ENCODE peak calls at places on chromosomes 3 and 15, in six cellular contexts. Q, P, N, Y, L and T are unnamed samples.

GRCh38 chr15:43209059-43209824 is 11.6 kb downstream of the EPB42 start:
- DNase-seq in Y (no peak), Q (no peak), N (no peak), L (no peak), P (no peak), T (peak; percentile 69)

GRCh38 chr3:183178833-183179549 is 16.5 kb upstream of the LAMP3 start:
- DNase-seq in P (peak; percentile 81), N (peak; percentile 58), Y (peak; percentile 90), L (peak; percentile 39), Q (no peak), T (no peak)

GRCh38 chr3:194365978-194366490 is 3.5 kb downstream of the LRRC15 start:
- DNase-seq in Y (peak; percentile 41), Q (no peak), L (no peak), P (no peak), N (no peak), T (no peak)

GRCh38 chr15:97747342-97747741 is 213.2 kb upstream of the ARRDC4 start:
- DNase-seq in Q (no peak), N (no peak), Y (no peak), P (no peak), L (no peak), T (no peak)

GRCh38 chr15:73284073-73284472 is 84.7 kb downstream of the HCN4 start:
- DNase-seq in P (peak; percentile 56), Q (no peak), Y (no peak), N (no peak), L (no peak), T (no peak)

GRCh38 chr3:62732183-62732904 is 142.9 kb downstream of the CADPS start:
- DNase-seq in Y (no peak), P (no peak), N (no peak), Q (no peak), L (peak; percentile 26), T (no peak)

GRCh38 chr3:14481646-14482036 is 58.5 kb downstream of the GRIP2 start:
- DNase-seq in L (no peak), Q (no peak), Y (no peak), P (no peak), N (no peak), T (no peak)

GRCh38 chr15:66298803-66299251 is 5.5 kb downstream of the DIS3L start:
- DNase-seq in Q (no peak), L (no peak), Y (no peak), P (peak; percentile 61), N (no peak), T (no peak)

GRCh38 chr15:45399381-45400212 is 21.3 kb upstream of the GATM start:
- DNase-seq in N (no peak), Q (no peak), Y (no peak), L (no peak), P (peak; percentile 42), T (no peak)

GRCh38 chr15:99906793-99907192 is 173.6 kb upstream of the LYSMD4 start:
- DNase-seq in L (no peak), Q (no peak), P (no peak), N (no peak), Y (no peak), T (no peak)

GRCh38 chr3:127426444-127427168 is 138.8 kb upstream of the PRR20G start:
- DNase-seq in Q (peak; percentile 45), P (no peak), N (no peak), Y (no peak), L (no peak), T (peak; percentile 65)

GRCh38 chr3:115758076-115758763 is 134.9 kb downstream of the GAP43 start:
- DNase-seq in P (no peak), Y (no peak), N (no peak), L (no peak), Q (no peak), T (no peak)

GRCh38 chr3:52456169-52456799 is 880 bp downstream of the NISCH start:
- DNase-seq in N (no peak), L (no peak), Q (peak; percentile 80), P (peak; percentile 71), Y (peak; percentile 68), T (no peak)

GRCh38 chr15:33182278-33182905 is 12.1 kb downstream of the FMN1 start:
- DNase-seq in L (no peak), Y (no peak), P (no peak), N (no peak), Q (no peak), T (no peak)

GRCh38 chr3:133209871-133210550 is 171.8 kb downstream of the TMEM108 start:
- DNase-seq in Q (no peak), L (no peak), P (no peak), Y (no peak), N (no peak), T (no peak)

GRCh38 chr3:141412936-141413354 is 44.6 kb downstream of the ZBTB38 start:
- DNase-seq in Q (peak; percentile 98), Y (peak; percentile 88), N (peak; percentile 95), P (no peak), L (peak; percentile 76), T (peak; percentile 98)

GRCh38 chr3:141408596-141408995 is 40.3 kb downstream of the ZBTB38 start:
- DNase-seq in L (no peak), N (no peak), Y (no peak), Q (no peak), P (no peak), T (no peak)

GRCh38 chr3:141410861-141411771 is 42.8 kb downstream of the ZBTB38 start:
- DNase-seq in L (peak; percentile 41), P (no peak), Q (no peak), N (no peak), Y (no peak), T (no peak)

GRCh38 chr3:141412087-141412935 is 44.0 kb downstream of the ZBTB38 start:
- DNase-seq in Q (peak; percentile 83), L (peak; percentile 64), N (no peak), P (no peak), Y (no peak), T (no peak)

GRCh38 chr3:141410408-141410807 is 42.1 kb downstream of the ZBTB38 start:
- DNase-seq in N (peak; percentile 72), Y (no peak), P (no peak), Q (no peak), L (peak; percentile 46), T (no peak)
- TF ChIP-seq CTCF in N (no peak), Y (no peak), P (no peak), Q (no peak), L (no peak), T (no peak)

DNA sequence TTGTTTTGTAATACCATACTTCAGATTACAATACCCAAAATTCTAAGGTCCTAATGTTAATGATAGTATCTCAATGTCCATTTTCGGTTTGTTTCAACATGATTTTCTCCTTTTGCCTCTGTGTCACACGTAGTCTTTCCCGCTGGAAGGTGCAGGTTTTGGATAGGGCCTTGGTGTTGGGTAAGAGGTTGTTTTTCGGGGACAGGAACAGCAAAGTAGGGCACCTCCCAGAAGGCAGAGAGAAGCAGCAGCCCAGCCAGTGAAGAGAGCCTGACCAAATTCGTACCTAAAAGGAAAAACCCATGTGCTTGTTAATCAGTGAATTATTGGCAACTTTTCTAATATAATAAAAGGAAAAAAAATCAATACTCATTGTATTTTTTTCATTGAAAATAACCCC is 14.1 kb downstream of the CLDN1 start:
- DNase-seq in N (no peak), L (no peak), Q (no peak), Y (no peak), P (no peak), T (no peak)
- H3K27ac ChIP-seq in N (no peak overlapping the region), L (no peak overlapping the region), Q (no peak overlapping the region), Y (no peak overlapping the region), P (no peak overlapping the region), T (no peak overlapping the region)

DNA sequence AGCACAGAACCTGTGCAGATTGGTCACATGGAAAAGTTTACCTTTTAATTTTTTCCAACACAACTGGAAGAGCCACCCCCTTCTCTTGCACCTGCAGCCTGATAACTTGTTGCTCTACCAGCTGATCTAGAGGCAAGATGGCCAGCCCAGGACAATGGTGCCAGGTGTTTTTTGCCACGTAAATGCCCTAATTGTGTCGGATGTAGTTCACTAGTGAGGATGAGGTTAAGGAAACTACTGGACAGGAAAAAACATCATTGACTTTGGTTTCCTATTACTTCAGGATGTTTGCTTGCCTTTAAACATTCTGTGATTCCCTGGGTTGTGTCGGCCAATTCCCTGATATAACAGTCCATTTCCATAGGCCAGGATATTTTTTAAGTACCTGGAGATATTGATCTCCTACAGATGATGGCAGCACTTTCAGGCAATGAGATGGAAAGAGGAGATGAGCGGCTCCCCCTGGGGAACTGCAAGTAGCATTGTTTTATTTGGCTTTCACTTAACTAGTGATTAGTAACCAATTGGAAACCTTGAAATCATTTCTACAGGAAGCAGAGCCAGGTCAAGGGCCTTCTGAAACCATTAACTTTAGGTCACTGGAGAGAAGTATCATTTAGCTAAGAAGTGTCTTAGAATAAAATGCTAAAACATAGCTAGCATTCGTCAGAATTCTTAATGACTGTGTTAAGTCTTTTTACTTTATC is 72.5 kb downstream of the OSBPL10 start:
- DNase-seq in N (no peak), P (no peak), Q (no peak), L (no peak), Y (no peak), T (no peak)
- TF ChIP-seq CTCF in N (no peak), P (no peak), Q (no peak), L (no peak), Y (no peak), T (no peak)

GRCh38 chr3:117252651-117253050 is 543.1 kb downstream of the TUSC7 start:
- DNase-seq in P (no peak), N (no peak), L (no peak), Y (no peak), Q (no peak), T (no peak)

GRCh38 chr3:117255736-117256135 is 546.2 kb downstream of the TUSC7 start:
- DNase-seq in P (no peak), N (no peak), Q (no peak), L (no peak), Y (no peak), T (no peak)

GRCh38 chr3:117254990-117255389 is 545.4 kb downstream of the TUSC7 start:
- DNase-seq in P (no peak), Q (no peak), L (no peak), N (no peak), Y (no peak), T (no peak)

GRCh38 chr3:117248149-117248548 is 538.6 kb downstream of the TUSC7 start:
- DNase-seq in Q (no peak), P (peak; percentile 3), N (no peak), Y (no peak), L (no peak), T (no peak)

GRCh38 chr3:117252208-117252607 is 542.6 kb downstream of the TUSC7 start:
- DNase-seq in P (no peak), Y (no peak), L (no peak), N (no peak), Q (no peak), T (no peak)
- H3K27ac ChIP-seq in P (no peak overlapping the region), Y (no peak overlapping the region), L (no peak overlapping the region), N (no peak overlapping the region), Q (no peak overlapping the region), T (no peak overlapping the region)

DNA sequence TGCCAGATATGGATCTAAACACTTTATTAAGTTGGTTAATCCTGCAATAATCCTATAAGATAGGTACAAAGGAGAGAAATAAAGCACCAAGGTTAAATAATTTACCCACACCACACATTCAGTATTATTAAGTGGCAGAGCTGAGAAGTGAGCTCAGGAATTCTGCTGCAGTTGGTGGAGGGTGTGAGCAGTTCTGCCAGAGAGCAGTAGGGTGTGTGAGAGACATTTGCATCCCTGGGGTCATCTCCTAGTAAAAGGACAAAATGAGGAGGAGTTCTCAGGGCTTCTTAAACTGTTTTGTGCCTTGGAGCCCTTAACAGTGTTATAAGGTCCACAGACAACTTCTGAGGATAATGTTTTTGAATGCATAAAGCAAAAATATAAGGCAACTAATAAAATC is 484.5 kb downstream of the TAFA4 start:
- DNase-seq in N (no peak), P (no peak), L (no peak), Q (no peak), Y (no peak), T (no peak)
- TF ChIP-seq CTCF in N (no peak), P (no peak), L (no peak), Q (no peak), Y (no peak), T (no peak)